ENCODE peak calls at places on chromosomes 4 and X, in ten cellular contexts. One of them, this sample, is unnamed.

GRCh38 chrX:18426004-18426320 is 554 bp downstream of the CDKL5 start:
- DNase-seq in tibial artery: no peak
- DNase-seq in psoas muscle: peak; percentile 13
- DNase-seq in mammary epithelial cell: no peak
- DNase-seq in endothelial cell of umbilical vein: no peak
- DNase-seq in CD8-positive, alpha-beta T cell: no peak
- DNase-seq in uterus: no peak
- DNase-seq in IMR-90: no peak
- DNase-seq in PC-3: no peak
- DNase-seq in GM23248: peak; percentile 16
- DNase-seq in this sample: no peak

GRCh38 chr4:3257125-3257690 is 8.2 kb downstream of the MSANTD1 start:
- DNase-seq in IMR-90: no peak
- DNase-seq in PC-3: peak; percentile 81
- DNase-seq in CD8-positive, alpha-beta T cell: no peak
- DNase-seq in tibial artery: peak; percentile 10
- DNase-seq in GM23248: no peak
- DNase-seq in endothelial cell of umbilical vein: no peak
- DNase-seq in uterus: no peak
- DNase-seq in psoas muscle: peak; percentile 13
- DNase-seq in mammary epithelial cell: peak; percentile 24
- DNase-seq in this sample: no peak

GRCh38 chrX:76279007-76279406 is 106.1 kb downstream of the PBDC1 start:
- DNase-seq in IMR-90: peak; percentile 47
- DNase-seq in mammary epithelial cell: peak; percentile 29
- DNase-seq in endothelial cell of umbilical vein: peak; percentile 40
- DNase-seq in tibial artery: peak; percentile 24
- DNase-seq in GM23248: peak; percentile 42
- DNase-seq in PC-3: peak; percentile 67
- DNase-seq in psoas muscle: no peak
- DNase-seq in uterus: no peak
- DNase-seq in CD8-positive, alpha-beta T cell: peak; percentile 60
- DNase-seq in this sample: no peak

GRCh38 chr4:36533944-36534343 is 252.5 kb downstream of the DTHD1 start:
- DNase-seq in IMR-90: no peak
- DNase-seq in psoas muscle: no peak
- DNase-seq in CD8-positive, alpha-beta T cell: no peak
- DNase-seq in PC-3: no peak
- DNase-seq in GM23248: no peak
- DNase-seq in tibial artery: no peak
- DNase-seq in mammary epithelial cell: no peak
- DNase-seq in endothelial cell of umbilical vein: no peak
- DNase-seq in uterus: no peak
- DNase-seq in this sample: no peak

GRCh38 chr4:41176357-41176756 is 38.0 kb downstream of the APBB2 start:
- DNase-seq in tibial artery: no peak
- DNase-seq in uterus: no peak
- DNase-seq in GM23248: peak; percentile 73
- DNase-seq in IMR-90: peak; percentile 81
- DNase-seq in mammary epithelial cell: no peak
- DNase-seq in endothelial cell of umbilical vein: peak; percentile 43
- DNase-seq in CD8-positive, alpha-beta T cell: no peak
- DNase-seq in PC-3: peak; percentile 36
- DNase-seq in psoas muscle: no peak
- DNase-seq in this sample: no peak

GRCh38 chr4:110830461-110830860 is 207.6 kb upstream of the PITX2 start:
- DNase-seq in tibial artery: no peak
- DNase-seq in mammary epithelial cell: no peak
- DNase-seq in IMR-90: no peak
- DNase-seq in psoas muscle: no peak
- DNase-seq in CD8-positive, alpha-beta T cell: no peak
- DNase-seq in uterus: no peak
- DNase-seq in endothelial cell of umbilical vein: no peak
- DNase-seq in GM23248: no peak
- DNase-seq in PC-3: no peak
- DNase-seq in this sample: no peak

GRCh38 chr4:73607375-73608026 is 12.7 kb downstream of the RASSF6 start:
- DNase-seq in IMR-90: peak; percentile 36
- DNase-seq in endothelial cell of umbilical vein: no peak
- DNase-seq in PC-3: peak; percentile 62
- DNase-seq in tibial artery: no peak
- DNase-seq in GM23248: no peak
- DNase-seq in uterus: no peak
- DNase-seq in CD8-positive, alpha-beta T cell: no peak
- DNase-seq in mammary epithelial cell: peak; percentile 26
- DNase-seq in psoas muscle: no peak
- DNase-seq in this sample: no peak

GRCh38 chr4:174177536-174177935 is 105.9 kb downstream of the FBXO8 start:
- DNase-seq in uterus: no peak
- DNase-seq in PC-3: no peak
- DNase-seq in CD8-positive, alpha-beta T cell: no peak
- DNase-seq in tibial artery: no peak
- DNase-seq in mammary epithelial cell: no peak
- DNase-seq in GM23248: no peak
- DNase-seq in endothelial cell of umbilical vein: no peak
- DNase-seq in psoas muscle: no peak
- DNase-seq in IMR-90: no peak
- DNase-seq in this sample: no peak

GRCh38 chr4:158816953-158817352 is 48.1 kb downstream of the FNIP2 start:
- DNase-seq in CD8-positive, alpha-beta T cell: no peak
- DNase-seq in PC-3: no peak
- DNase-seq in GM23248: no peak
- DNase-seq in mammary epithelial cell: no peak
- DNase-seq in psoas muscle: no peak
- DNase-seq in IMR-90: no peak
- DNase-seq in endothelial cell of umbilical vein: no peak
- DNase-seq in uterus: no peak
- DNase-seq in tibial artery: no peak
- DNase-seq in this sample: no peak

GRCh38 chr4:158819942-158820786 is 51.3 kb downstream of the FNIP2 start:
- DNase-seq in GM23248: no peak
- DNase-seq in uterus: no peak
- DNase-seq in CD8-positive, alpha-beta T cell: no peak
- DNase-seq in psoas muscle: no peak
- DNase-seq in PC-3: peak; percentile 19
- DNase-seq in endothelial cell of umbilical vein: peak; percentile 62
- DNase-seq in IMR-90: peak; percentile 43
- DNase-seq in tibial artery: no peak
- DNase-seq in mammary epithelial cell: no peak
- DNase-seq in this sample: no peak

GRCh38 chr4:158818595-158818994 is 49.8 kb downstream of the FNIP2 start:
- DNase-seq in tibial artery: no peak
- DNase-seq in PC-3: no peak
- DNase-seq in psoas muscle: no peak
- DNase-seq in mammary epithelial cell: no peak
- DNase-seq in GM23248: no peak
- DNase-seq in CD8-positive, alpha-beta T cell: no peak
- DNase-seq in IMR-90: no peak
- DNase-seq in uterus: no peak
- DNase-seq in endothelial cell of umbilical vein: peak; percentile 17
- DNase-seq in this sample: no peak

GRCh38 chr4:158814636-158815035 is 45.8 kb downstream of the FNIP2 start:
- DNase-seq in psoas muscle: no peak
- DNase-seq in mammary epithelial cell: peak; percentile 25
- DNase-seq in endothelial cell of umbilical vein: no peak
- DNase-seq in CD8-positive, alpha-beta T cell: no peak
- DNase-seq in tibial artery: no peak
- DNase-seq in uterus: no peak
- DNase-seq in GM23248: peak; percentile 63
- DNase-seq in IMR-90: peak; percentile 67
- DNase-seq in PC-3: no peak
- DNase-seq in this sample: no peak

GRCh38 chr4:158817562-158818370 is 48.9 kb downstream of the FNIP2 start:
- DNase-seq in tibial artery: no peak
- DNase-seq in GM23248: no peak
- DNase-seq in uterus: no peak
- DNase-seq in psoas muscle: no peak
- DNase-seq in IMR-90: no peak
- DNase-seq in endothelial cell of umbilical vein: peak; percentile 62
- DNase-seq in PC-3: no peak
- DNase-seq in CD8-positive, alpha-beta T cell: no peak
- DNase-seq in mammary epithelial cell: no peak
- DNase-seq in this sample: no peak
- H3K4me1 ChIP-seq in tibial artery: no peaks in the 10 kb centered on the region
- H3K4me1 ChIP-seq in GM23248: peaks cover 38% of the 10 kb centered on the region
- H3K4me1 ChIP-seq in uterus: no peaks in the 10 kb centered on the region
- H3K4me1 ChIP-seq in psoas muscle: peaks cover 53% of the 10 kb centered on the region
- H3K4me1 ChIP-seq in IMR-90: peaks cover 21% of the 10 kb centered on the region
- H3K4me1 ChIP-seq in endothelial cell of umbilical vein: peaks cover 14% of the 10 kb centered on the region
- H3K4me1 ChIP-seq in PC-3: peaks cover 24% of the 10 kb centered on the region
- H3K4me1 ChIP-seq in CD8-positive, alpha-beta T cell: no peaks in the 10 kb centered on the region
- H3K4me1 ChIP-seq in mammary epithelial cell: no peaks in the 10 kb centered on the region
- H3K4me1 ChIP-seq in this sample: peaks cover 20% of the 10 kb centered on the region

DNA sequence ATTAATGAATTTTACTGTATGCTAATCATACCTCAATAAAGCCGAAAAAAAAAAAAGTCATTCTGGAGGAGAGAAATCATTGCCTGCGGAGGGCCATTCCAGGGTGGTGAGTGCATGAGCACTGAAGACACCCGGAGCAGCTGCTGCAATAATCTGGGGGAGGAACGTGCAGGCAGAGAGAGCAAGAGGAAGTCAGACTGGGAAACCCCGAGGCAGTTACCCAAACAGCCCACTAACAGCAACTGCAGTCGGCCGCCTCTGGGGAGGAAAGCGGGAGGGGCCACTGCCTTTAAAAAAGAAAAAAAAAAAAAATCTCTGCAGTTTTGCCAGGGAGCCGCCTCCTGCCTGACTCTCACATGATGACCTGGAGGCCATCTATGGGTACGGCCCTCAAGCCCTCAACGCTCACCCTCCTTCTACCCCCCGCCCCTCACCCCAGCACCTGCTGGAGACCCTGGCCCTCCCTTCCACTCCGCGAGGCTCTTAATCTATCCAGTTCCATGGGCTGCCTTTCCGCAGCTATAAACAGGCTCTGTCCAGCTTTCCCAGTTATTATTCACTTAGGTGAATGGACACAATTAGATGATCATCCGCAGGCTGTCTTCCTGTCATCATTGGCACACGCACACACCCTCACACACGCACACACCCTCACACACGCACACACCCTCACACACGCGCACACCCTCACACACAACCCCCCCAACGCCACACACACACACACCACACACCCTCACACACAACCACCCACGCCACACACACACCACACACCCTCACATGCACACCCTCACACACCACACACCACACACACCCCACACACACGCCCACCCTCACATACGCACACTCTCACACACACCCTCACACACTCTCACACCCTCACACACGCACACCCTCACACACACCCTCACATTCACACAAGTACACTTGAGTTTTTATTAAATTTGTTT is 3.4 kb upstream of the AVPR2 start:
- DNase-seq in IMR-90: peak; percentile 87
- DNase-seq in endothelial cell of umbilical vein: peak; percentile 2
- DNase-seq in uterus: peak; percentile 64
- DNase-seq in CD8-positive, alpha-beta T cell: peak; percentile 73
- DNase-seq in mammary epithelial cell: peak; percentile 84
- DNase-seq in tibial artery: peak; percentile 52
- DNase-seq in psoas muscle: peak; percentile 58
- DNase-seq in PC-3: peak; percentile 55
- DNase-seq in GM23248: peak; percentile 89
- DNase-seq in this sample: no peak
- H3K4me1 ChIP-seq in IMR-90: peaks cover 9% of the 10 kb centered on the region
- H3K4me1 ChIP-seq in endothelial cell of umbilical vein: no peaks in the 10 kb centered on the region
- H3K4me1 ChIP-seq in uterus: no peaks in the 10 kb centered on the region
- H3K4me1 ChIP-seq in CD8-positive, alpha-beta T cell: peaks cover 54% of the 10 kb centered on the region
- H3K4me1 ChIP-seq in mammary epithelial cell: peaks cover 18% of the 10 kb centered on the region
- H3K4me1 ChIP-seq in tibial artery: no peaks in the 10 kb centered on the region
- H3K4me1 ChIP-seq in psoas muscle: no peaks in the 10 kb centered on the region
- H3K4me1 ChIP-seq in PC-3: peaks cover 9% of the 10 kb centered on the region
- H3K4me1 ChIP-seq in GM23248: peaks cover 3% of the 10 kb centered on the region
- H3K4me1 ChIP-seq in this sample: no peaks in the 10 kb centered on the region

GRCh38 chr4:75655562-75655961 is 17.6 kb downstream of the G3BP2 start:
- DNase-seq in psoas muscle: no peak
- DNase-seq in GM23248: no peak
- DNase-seq in IMR-90: no peak
- DNase-seq in uterus: no peak
- DNase-seq in CD8-positive, alpha-beta T cell: no peak
- DNase-seq in PC-3: no peak
- DNase-seq in mammary epithelial cell: no peak
- DNase-seq in endothelial cell of umbilical vein: no peak
- DNase-seq in tibial artery: no peak
- DNase-seq in this sample: no peak

GRCh38 chr4:75660491-75660890 is 12.7 kb downstream of the G3BP2 start:
- DNase-seq in psoas muscle: no peak
- DNase-seq in tibial artery: no peak
- DNase-seq in CD8-positive, alpha-beta T cell: no peak
- DNase-seq in GM23248: no peak
- DNase-seq in endothelial cell of umbilical vein: no peak
- DNase-seq in mammary epithelial cell: no peak
- DNase-seq in PC-3: no peak
- DNase-seq in uterus: no peak
- DNase-seq in IMR-90: no peak
- DNase-seq in this sample: no peak

GRCh38 chr4:75659512-75660031 is 13.6 kb downstream of the G3BP2 start:
- DNase-seq in IMR-90: no peak
- DNase-seq in mammary epithelial cell: no peak
- DNase-seq in uterus: no peak
- DNase-seq in endothelial cell of umbilical vein: no peak
- DNase-seq in PC-3: no peak
- DNase-seq in CD8-positive, alpha-beta T cell: no peak
- DNase-seq in GM23248: no peak
- DNase-seq in psoas muscle: no peak
- DNase-seq in tibial artery: no peak
- DNase-seq in this sample: no peak

GRCh38 chr4:75662626-75663025 is 10.6 kb downstream of the G3BP2 start:
- DNase-seq in mammary epithelial cell: no peak
- DNase-seq in tibial artery: no peak
- DNase-seq in CD8-positive, alpha-beta T cell: no peak
- DNase-seq in PC-3: no peak
- DNase-seq in uterus: no peak
- DNase-seq in psoas muscle: no peak
- DNase-seq in endothelial cell of umbilical vein: no peak
- DNase-seq in IMR-90: no peak
- DNase-seq in GM23248: no peak
- DNase-seq in this sample: no peak

GRCh38 chr4:75658881-75659280 is 14.3 kb downstream of the G3BP2 start:
- DNase-seq in mammary epithelial cell: no peak
- DNase-seq in GM23248: peak; percentile 46
- DNase-seq in CD8-positive, alpha-beta T cell: no peak
- DNase-seq in uterus: no peak
- DNase-seq in PC-3: peak; percentile 30
- DNase-seq in endothelial cell of umbilical vein: peak; percentile 30
- DNase-seq in psoas muscle: no peak
- DNase-seq in IMR-90: peak; percentile 66
- DNase-seq in tibial artery: no peak
- DNase-seq in this sample: no peak
- H3K4me1 ChIP-seq in mammary epithelial cell: peaks cover 6% of the 10 kb centered on the region
- H3K4me1 ChIP-seq in GM23248: peaks cover 20% of the 10 kb centered on the region
- H3K4me1 ChIP-seq in CD8-positive, alpha-beta T cell: peaks cover 40% of the 10 kb centered on the region
- H3K4me1 ChIP-seq in uterus: no peaks in the 10 kb centered on the region
- H3K4me1 ChIP-seq in PC-3: peaks cover 13% of the 10 kb centered on the region
- H3K4me1 ChIP-seq in endothelial cell of umbilical vein: peaks cover 14% of the 10 kb centered on the region
- H3K4me1 ChIP-seq in psoas muscle: peaks cover 5% of the 10 kb centered on the region
- H3K4me1 ChIP-seq in IMR-90: no peaks in the 10 kb centered on the region
- H3K4me1 ChIP-seq in tibial artery: no peaks in the 10 kb centered on the region
- H3K4me1 ChIP-seq in this sample: no peaks in the 10 kb centered on the region

DNA sequence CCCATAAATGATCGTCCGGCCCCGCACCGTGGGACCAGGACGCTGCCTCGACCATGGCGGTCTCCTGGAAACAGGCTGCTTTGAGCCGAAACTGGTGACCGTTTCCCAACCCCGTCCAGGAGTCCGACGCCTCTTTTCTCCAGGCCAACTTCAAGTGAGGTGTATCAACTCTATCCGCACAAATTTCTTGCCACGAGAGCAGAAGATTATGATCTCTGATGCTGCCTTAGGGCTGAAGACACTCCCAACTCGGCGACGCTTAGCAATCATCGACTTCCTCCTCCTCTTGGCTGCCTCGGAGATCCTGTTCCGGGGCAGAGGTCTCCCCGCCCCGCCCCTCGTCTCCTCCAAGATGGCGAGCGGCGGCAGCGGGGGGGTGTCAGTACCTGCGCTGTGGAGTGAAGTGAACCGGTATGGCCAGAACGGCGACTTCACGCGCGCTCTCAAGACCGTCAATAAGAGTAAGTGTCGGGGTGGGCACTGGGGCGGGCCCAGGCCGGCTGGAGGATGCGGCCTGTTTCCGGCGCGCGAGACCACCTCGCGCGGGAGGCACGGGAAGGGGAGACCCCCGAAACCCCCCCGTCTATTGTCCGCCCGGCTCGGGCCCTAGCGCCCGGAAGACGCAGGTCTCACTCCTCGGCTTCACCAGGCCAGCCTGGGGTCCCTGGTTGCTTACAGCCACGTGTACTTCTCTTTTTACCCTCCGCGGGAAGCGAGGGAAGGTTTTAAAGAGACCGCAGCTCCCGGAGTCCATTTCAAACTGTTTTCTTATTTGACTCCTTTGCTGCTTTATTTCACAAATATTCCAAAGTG is at the start of gene SRP72:
- DNase-seq in IMR-90: peak; percentile 85
- DNase-seq in PC-3: peak; percentile 95
- DNase-seq in psoas muscle: peak; percentile 87
- DNase-seq in tibial artery: peak; percentile 91
- DNase-seq in endothelial cell of umbilical vein: peak; percentile 91
- DNase-seq in CD8-positive, alpha-beta T cell: peak; percentile 90
- DNase-seq in GM23248: peak; percentile 98
- DNase-seq in mammary epithelial cell: peak; percentile 86
- DNase-seq in uterus: peak; percentile 85
- DNase-seq in this sample: peak; percentile 94
- H3K4me1 ChIP-seq in IMR-90: peaks cover 6% of the 10 kb centered on the region
- H3K4me1 ChIP-seq in PC-3: peaks cover 26% of the 10 kb centered on the region
- H3K4me1 ChIP-seq in psoas muscle: peaks cover 33% of the 10 kb centered on the region
- H3K4me1 ChIP-seq in tibial artery: no peaks in the 10 kb centered on the region
- H3K4me1 ChIP-seq in endothelial cell of umbilical vein: peaks cover 27% of the 10 kb centered on the region
- H3K4me1 ChIP-seq in CD8-positive, alpha-beta T cell: peaks cover 44% of the 10 kb centered on the region
- H3K4me1 ChIP-seq in GM23248: peaks cover 34% of the 10 kb centered on the region
- H3K4me1 ChIP-seq in mammary epithelial cell: peaks cover 10% of the 10 kb centered on the region
- H3K4me1 ChIP-seq in uterus: no peaks in the 10 kb centered on the region
- H3K4me1 ChIP-seq in this sample: peaks cover 9% of the 10 kb centered on the region

This sample was measured in right cardiac atrium.